ENCODE peak calls at places on chromosomes 13 and 19, in nine cellular contexts. A is SK-N-SH; T is thoracic aorta; G is pancreas; C is heart right ventricle; Y is left ventricle myocardium inferior; N is brain microvascular endothelial cell; O is CD4-positive, alpha-beta T cell; X is ovary. Z is an unnamed sample.

GRCh38 chr13:77460195-77460594 is 75.3 kb upstream of the SCEL start:
- DNase-seq in A (no peak), T (no peak), G (no peak), C (no peak), Y (peak; percentile 39), N (no peak), O (no peak), X (no peak), Z (no peak)

GRCh38 chr13:28650284-28650683 is 8.6 kb upstream of the POMP start:
- DNase-seq in A (no peak), T (no peak), G (no peak), C (no peak), Y (no peak), N (peak; percentile 36), O (no peak), X (no peak), Z (no peak)

GRCh38 chr13:100338265-100338664 is 249.4 kb downstream of the PCCA start:
- DNase-seq in A (no peak), T (no peak), G (no peak), C (no peak), Y (no peak), N (no peak), O (no peak), X (no peak), Z (no peak)

GRCh38 chr19:55340784-55341147 is 1.1 kb downstream of the KMT5C start:
- DNase-seq in A (peak; percentile 72), T (no peak), G (no peak), C (no peak), Y (no peak), N (no peak), O (no peak), X (no peak), Z (no peak)

GRCh38 chr19:40641306-40641705 is 40.1 kb downstream of the LTBP4 start:
- DNase-seq in A (no peak), T (no peak), G (no peak), C (no peak), Y (peak; percentile 61), N (no peak), O (no peak), X (no peak), Z (no peak)

GRCh38 chr13:102591988-102592781 is 4.6 kb upstream of the TPP2 start:
- DNase-seq in A (peak; percentile 69), T (peak; percentile 38), G (peak; percentile 51), C (peak; percentile 68), Y (peak; percentile 72), N (peak; percentile 65), O (peak; percentile 79), X (peak; percentile 71), Z (peak; percentile 48)

GRCh38 chr13:105608132-105608531 is 927.3 kb downstream of the EFNB2 start:
- DNase-seq in A (no peak), T (no peak), G (no peak), C (no peak), Y (no peak), N (no peak), O (no peak), X (no peak), Z (no peak)

GRCh38 chr13:110271313-110271712 is 35.6 kb downstream of the COL4A1 start:
- DNase-seq in A (no peak), T (no peak), G (no peak), C (no peak), Y (no peak), N (no peak), O (no peak), X (no peak), Z (no peak)

GRCh38 chr19:17920527-17920926 is 12.3 kb upstream of the CCDC124 start:
- DNase-seq in A (no peak), T (no peak), G (no peak), C (no peak), Y (no peak), N (no peak), O (no peak), X (no peak), Z (no peak)

GRCh38 chr19:43901395-43902390 is 33.4 kb downstream of the ZNF45 start:
- DNase-seq in A (peak; percentile 78), T (no peak), G (peak; percentile 79), C (peak; percentile 91), Y (peak; percentile 82), N (peak; percentile 89), O (peak; percentile 68), X (peak; percentile 76), Z (peak; percentile 61)

GRCh38 chr13:32427852-32428580 is at the start of gene N4BP2L1:
- DNase-seq in A (peak; percentile 87), T (peak; percentile 45), G (peak; percentile 84), C (peak; percentile 79), Y (peak; percentile 64), N (peak; percentile 22), O (peak; percentile 77), X (peak; percentile 86), Z (no peak)

GRCh38 chr13:51639171-51639570 is 54.9 kb downstream of the WDFY2 start:
- DNase-seq in A (no peak), T (no peak), G (no peak), C (no peak), Y (no peak), N (no peak), O (no peak), X (no peak), Z (no peak)

GRCh38 chr19:48381178-48381950 is 10.0 kb downstream of the KDELR1 start:
- DNase-seq in A (no peak), T (no peak), G (no peak), C (no peak), Y (no peak), N (no peak), O (no peak), X (no peak), Z (no peak)

GRCh38 chr13:31073859-31074718 is 87.6 kb downstream of the HSPH1 start:
- DNase-seq in A (no peak), T (no peak), G (no peak), C (no peak), Y (no peak), N (peak; percentile 31), O (no peak), X (no peak), Z (peak; percentile 66)

GRCh38 chr13:112619730-112620639 is 32.0 kb upstream of the TUBGCP3 start:
- DNase-seq in A (no peak), T (no peak), G (no peak), C (no peak), Y (peak; percentile 38), N (no peak), O (no peak), X (no peak), Z (peak; percentile 17)

GRCh38 chr13:59442461-59442860 is 721.3 kb downstream of the DIAPH3 start:
- DNase-seq in A (peak; percentile 60), T (no peak), G (no peak), C (no peak), Y (no peak), N (no peak), O (no peak), X (no peak), Z (no peak)

GRCh38 chr13:43688230-43688907 is 98.4 kb downstream of the ENOX1 start:
- DNase-seq in A (no peak), T (no peak), G (no peak), C (peak; percentile 57), Y (no peak), N (no peak), O (no peak), X (no peak), Z (no peak)

GRCh38 chr13:38283346-38283745 is 66.3 kb upstream of the UFM1 start:
- DNase-seq in A (no peak), T (no peak), G (no peak), C (no peak), Y (no peak), N (no peak), O (no peak), X (no peak), Z (no peak)

GRCh38 chr19:45186509-45187334 is 8.1 kb downstream of the BLOC1S3 start:
- DNase-seq in A (no peak), T (no peak), G (no peak), C (no peak), Y (no peak), N (peak; percentile 44), O (no peak), X (no peak), Z (no peak)

GRCh38 chr19:45189971-45190370 is 11.4 kb downstream of the BLOC1S3 start:
- DNase-seq in A (no peak), T (no peak), G (no peak), C (no peak), Y (no peak), N (no peak), O (no peak), X (no peak), Z (no peak)

GRCh38 chr19:45191324-45191845 is 12.8 kb downstream of the BLOC1S3 start:
- DNase-seq in A (no peak), T (no peak), G (no peak), C (no peak), Y (no peak), N (no peak), O (no peak), X (no peak), Z (peak; percentile 98)

GRCh38 chr19:45184115-45184514 is 5.5 kb downstream of the BLOC1S3 start:
- DNase-seq in A (no peak), T (no peak), G (no peak), C (no peak), Y (no peak), N (no peak), O (no peak), X (no peak), Z (no peak)

GRCh38 chr19:45187421-45188100 is 9.0 kb downstream of the BLOC1S3 start:
- DNase-seq in A (peak; percentile 67), T (no peak), G (no peak), C (no peak), Y (no peak), N (no peak), O (no peak), X (no peak), Z (no peak)
- TF ChIP-seq CTCF in A (peak; percentile 61), T (peak; percentile 20), G (peak; percentile 17), C (peak; percentile 67), Y (peak; percentile 65), N (peak; percentile 64), O (peak; percentile 77), X (no peak), Z (peak; percentile 71)

GRCh38 chr19:6807291-6807690 is 34.8 kb downstream of the VAV1 start:
- DNase-seq in A (no peak), T (no peak), G (no peak), C (no peak), Y (no peak), N (no peak), O (no peak), X (no peak), Z (no peak)
- H3K27ac ChIP-seq in A (no peak overlapping the region), T (no peak overlapping the region), G (no peak overlapping the region), C (no peak overlapping the region), Y (no peak overlapping the region), N (no peak overlapping the region), O (no peak overlapping the region), X (no peak overlapping the region), Z (no peak overlapping the region)

DNA sequence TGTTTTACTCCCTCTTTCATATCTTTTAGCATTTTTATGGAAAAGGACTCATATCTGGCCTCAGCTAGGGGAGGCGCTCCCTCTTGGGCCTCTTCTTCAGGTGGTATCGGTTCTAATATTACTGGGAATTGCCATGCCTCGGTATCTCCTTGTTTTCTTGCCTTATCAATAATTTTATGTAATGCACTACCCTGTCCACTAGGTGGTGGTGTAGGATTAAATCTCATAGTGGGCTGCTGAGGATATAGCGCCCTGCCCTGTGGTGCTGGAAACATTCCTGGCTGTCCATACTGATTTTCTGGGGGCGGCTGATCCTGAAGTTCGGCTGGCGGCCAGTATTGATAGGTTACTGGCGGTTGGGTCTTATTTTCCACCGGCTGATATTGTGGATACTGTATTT is 35.8 kb downstream of the ZNF420 start:
- DNase-seq in A (no peak), T (no peak), G (no peak), C (no peak), Y (no peak), N (no peak), O (no peak), X (no peak), Z (no peak)
- TF ChIP-seq CTCF in A (peak; percentile 42), T (no peak), G (no peak), C (no peak), Y (no peak), N (peak; percentile 34), O (peak; percentile 16), X (no peak), Z (peak; percentile 38)

GRCh38 chr19:46733693-46734240 is 12.1 kb upstream of the FKRP start:
- DNase-seq in A (no peak), T (no peak), G (peak; percentile 12), C (no peak), Y (no peak), N (no peak), O (no peak), X (no peak), Z (no peak)
- H3K27ac ChIP-seq in A (no peak overlapping the region), T (peak overlapping the region; percentile 25), G (no peak overlapping the region), C (peak overlapping the region; percentile 85), Y (peak overlapping the region; percentile 45), N (peak overlapping the region; percentile 57), O (no peak overlapping the region), X (no peak overlapping the region), Z (no peak overlapping the region)

Z was measured in foreskin keratinocyte.